ENCODE peak calls at places on chromosomes 11 and 22, in four cellular contexts. Z, X, M and L are unnamed samples.

GRCh38 chr11:110349109-110349996 is 52.9 kb upstream of the RDX start:
- DNase-seq in Z (no peak), M (peak), X (no peak), L (no peak)

GRCh38 chr11:104678408-104678807 is 219.9 kb downstream of the CASP12 start:
- DNase-seq in X (no peak), Z (no peak), M (no peak), L (no peak)

GRCh38 chr11:102615077-102615893 is 9.8 kb downstream of the MMP20 start:
- DNase-seq in X (no peak), M (no peak), Z (no peak), L (no peak)

GRCh38 chr22:17944205-17944725 is 80.1 kb downstream of the MICAL3 start:
- DNase-seq in X (no peak), Z (no peak), M (no peak), L (no peak)

GRCh38 chr11:122293298-122294023 is 177.4 kb upstream of the BLID start:
- DNase-seq in X (no peak), M (peak), Z (no peak), L (no peak)

GRCh38 chr11:33434294-33434693 is 177.1 kb downstream of the HIPK3 start:
- DNase-seq in Z (no peak), X (no peak), M (no peak), L (no peak)

GRCh38 chr11:119382101-119382500 is 611 bp upstream of the USP2 start:
- DNase-seq in M (no peak), Z (no peak), X (no peak), L (no peak)

GRCh38 chr22:44473166-44473565 is 24.9 kb downstream of the RTL6 start:
- DNase-seq in M (peak), Z (no peak), X (no peak), L (no peak)

GRCh38 chr22:23070418-23071162 is at the start of gene GNAZ:
- DNase-seq in X (no peak), Z (peak), M (no peak), L (no peak)

GRCh38 chr22:42994917-42995562 is 19.9 kb downstream of the PACSIN2 start:
- DNase-seq in Z (no peak), M (peak), X (peak), L (no peak)

GRCh38 chr22:22196018-22196533 is 48.5 kb upstream of the VPREB1 start:
- DNase-seq in X (no peak), M (no peak), Z (no peak), L (no peak)

GRCh38 chr11:3109921-3110706 is 52.9 kb upstream of the CARS1 start:
- DNase-seq in M (peak), X (no peak), Z (peak), L (no peak)

GRCh38 chr22:38262051-38262795 is 10.6 kb downstream of the TMEM184B start:
- DNase-seq in X (no peak), M (no peak), Z (no peak), L (no peak)

GRCh38 chr22:50703726-50704509 is 31.3 kb downstream of the SHANK3 start:
- DNase-seq in X (no peak), Z (peak), M (no peak), L (no peak)

GRCh38 chr11:34274712-34275398 is 83.0 kb downstream of the ABTB2 start:
- DNase-seq in Z (peak), X (peak), M (peak), L (no peak)

GRCh38 chr11:61437496-61437895 is 7.6 kb downstream of the SDHAF2 start:
- DNase-seq in Z (no peak), X (no peak), M (no peak), L (no peak)

GRCh38 chr22:28855355-28856094 is 27.8 kb upstream of the ZNRF3 start:
- DNase-seq in M (peak), Z (no peak), X (peak), L (no peak)

GRCh38 chr11:128776088-128776433 is 82.2 kb downstream of the FLI1 start:
- DNase-seq in Z (no peak), X (no peak), M (no peak), L (no peak)

GRCh38 chr11:84993386-84993785 is 633.8 kb downstream of the DLG2 start:
- DNase-seq in M (no peak), X (no peak), Z (no peak), L (no peak)

GRCh38 chr11:536841-537621 is at the start of gene LRRC56:
- DNase-seq in M (peak), X (no peak), Z (no peak), L (peak)

GRCh38 chr11:36628765-36629199 is 30.7 kb upstream of the RAG2 start:
- DNase-seq in X (no peak), Z (no peak), M (no peak), L (no peak)

GRCh38 chr22:27992294-27993165 is 73.5 kb upstream of the PITPNB start:
- DNase-seq in Z (no peak), X (no peak), M (no peak), L (no peak)

GRCh38 chr22:23692598-23693291 is 1.9 kb downstream of the RGL4 start:
- DNase-seq in Z (no peak), X (no peak), M (no peak), L (no peak)

GRCh38 chr22:17786435-17787158 is 12.3 kb upstream of the BID start:
- DNase-seq in X (no peak), Z (no peak), M (peak), L (no peak)

GRCh38 chr11:16043617-16044016 is 312.7 kb downstream of the SOX6 start:
- DNase-seq in X (no peak), M (no peak), Z (no peak), L (no peak)
- TF ChIP-seq CTCF in X (no peak), M (no peak), Z (no peak), L (no peak)

DNA sequence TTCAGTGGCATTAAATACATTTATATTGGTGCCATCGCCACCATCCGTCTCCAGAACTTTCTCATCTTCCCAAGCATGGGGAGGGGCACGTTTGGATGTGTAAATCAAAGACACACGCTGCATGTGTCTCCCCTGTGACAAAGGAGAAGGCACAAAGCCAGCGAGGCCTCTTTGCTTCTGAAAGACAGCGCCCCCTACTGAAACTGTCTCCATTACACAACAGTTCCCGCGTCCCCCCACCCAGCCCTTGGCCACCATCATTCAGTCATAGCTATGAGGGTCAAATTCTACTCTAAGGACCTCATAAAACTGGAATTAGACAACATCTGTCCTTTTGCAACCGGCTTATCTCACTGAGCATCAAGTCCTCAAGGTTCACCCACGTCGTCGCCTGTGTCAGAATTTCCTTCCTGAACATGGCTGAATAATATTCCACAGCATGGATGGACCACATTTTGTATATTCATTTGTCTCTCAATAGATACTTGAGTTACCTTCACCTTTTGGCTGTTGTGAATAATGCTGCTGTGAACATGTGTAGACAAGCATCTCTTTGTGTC is 64.8 kb downstream of the IGF2 start:
- DNase-seq in M (no peak), X (no peak), Z (no peak), L (no peak)
- TF ChIP-seq CTCF in M (peak), X (no peak), Z (peak), L (peak)

DNA sequence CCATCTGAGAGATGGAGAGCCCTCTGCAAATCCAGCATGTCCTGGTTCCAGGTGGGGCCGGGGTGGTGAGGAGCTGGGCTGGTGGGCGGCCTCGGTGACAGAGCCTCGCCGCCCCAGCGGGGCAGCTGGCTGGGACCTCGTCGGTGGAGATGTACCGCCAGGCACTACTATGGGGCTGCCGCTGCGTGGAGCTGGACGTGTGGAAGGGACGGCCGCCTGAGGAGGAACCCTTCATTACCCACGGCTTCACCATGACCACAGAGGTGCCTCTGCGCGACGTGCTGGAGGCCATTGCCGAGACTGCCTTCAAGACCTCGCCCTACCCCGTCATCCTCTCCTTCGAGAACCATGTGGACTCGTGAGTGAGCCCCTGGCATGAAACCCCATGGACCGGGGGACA is 7.0 kb downstream of the PLCB3 start:
- DNase-seq in X (no peak), Z (no peak), M (no peak), L (no peak)
- TF ChIP-seq CTCF in X (no peak), Z (no peak), M (no peak), L (no peak)

GRCh38 chr22:40855104-40855959 is 1.1 kb downstream of the ST13 start:
- DNase-seq in M (peak), X (no peak), Z (no peak), L (no peak)

GRCh38 chr22:40855960-40856512 is 403 bp downstream of the ST13 start:
- DNase-seq in M (peak), X (no peak), Z (peak), L (no peak)

GRCh38 chr22:40853961-40854360 is 2.5 kb downstream of the ST13 start:
- DNase-seq in Z (no peak), M (no peak), X (no peak), L (no peak)

GRCh38 chr22:40857309-40857851 is 432 bp downstream of the XPNPEP3 start:
- DNase-seq in Z (no peak), X (no peak), M (peak), L (no peak)

DNA sequence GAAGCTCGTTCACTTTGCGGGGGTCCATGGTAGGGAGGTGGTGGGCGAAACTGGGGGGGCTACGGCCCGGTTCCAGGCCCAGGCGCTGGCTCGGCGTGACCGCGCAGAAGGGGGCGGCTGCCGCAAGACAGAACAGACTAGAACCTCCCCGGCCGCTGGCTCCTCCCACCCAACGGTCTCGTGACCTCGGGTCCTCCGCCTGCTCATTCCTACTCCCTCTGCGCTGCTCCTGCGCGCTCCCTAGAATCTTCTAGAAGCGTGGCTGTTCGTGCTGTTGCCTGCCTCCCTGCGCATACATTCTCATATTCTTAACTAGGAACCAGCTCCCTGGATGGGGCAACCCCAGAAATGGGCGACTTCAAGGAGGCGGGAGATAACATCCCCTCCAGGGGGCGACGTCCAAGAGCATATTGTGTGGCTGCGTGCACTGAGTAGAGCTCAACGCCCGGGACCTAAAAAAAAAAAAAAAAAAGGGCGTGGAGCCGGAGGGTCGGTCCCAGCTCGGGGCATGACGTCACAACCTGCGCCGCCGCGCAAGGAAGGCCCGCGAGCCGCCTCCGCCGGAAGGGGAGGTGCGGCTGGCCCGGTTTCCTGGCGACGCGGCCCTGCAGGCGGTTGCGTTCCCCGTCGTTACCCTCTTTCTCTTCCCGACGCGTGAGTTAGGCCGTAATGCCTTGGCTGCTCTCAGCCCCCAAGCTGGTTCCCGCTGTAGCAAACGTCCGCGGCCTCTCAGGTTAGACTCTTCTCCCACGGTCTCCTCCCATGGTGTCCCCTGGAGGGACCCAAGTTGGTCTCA is at the start of the genes ST13 and XPNPEP3:
- DNase-seq in X (peak), Z (peak), M (peak), L (peak)
- TF ChIP-seq CTCF in X (peak), Z (peak), M (peak), L (peak)

DNA sequence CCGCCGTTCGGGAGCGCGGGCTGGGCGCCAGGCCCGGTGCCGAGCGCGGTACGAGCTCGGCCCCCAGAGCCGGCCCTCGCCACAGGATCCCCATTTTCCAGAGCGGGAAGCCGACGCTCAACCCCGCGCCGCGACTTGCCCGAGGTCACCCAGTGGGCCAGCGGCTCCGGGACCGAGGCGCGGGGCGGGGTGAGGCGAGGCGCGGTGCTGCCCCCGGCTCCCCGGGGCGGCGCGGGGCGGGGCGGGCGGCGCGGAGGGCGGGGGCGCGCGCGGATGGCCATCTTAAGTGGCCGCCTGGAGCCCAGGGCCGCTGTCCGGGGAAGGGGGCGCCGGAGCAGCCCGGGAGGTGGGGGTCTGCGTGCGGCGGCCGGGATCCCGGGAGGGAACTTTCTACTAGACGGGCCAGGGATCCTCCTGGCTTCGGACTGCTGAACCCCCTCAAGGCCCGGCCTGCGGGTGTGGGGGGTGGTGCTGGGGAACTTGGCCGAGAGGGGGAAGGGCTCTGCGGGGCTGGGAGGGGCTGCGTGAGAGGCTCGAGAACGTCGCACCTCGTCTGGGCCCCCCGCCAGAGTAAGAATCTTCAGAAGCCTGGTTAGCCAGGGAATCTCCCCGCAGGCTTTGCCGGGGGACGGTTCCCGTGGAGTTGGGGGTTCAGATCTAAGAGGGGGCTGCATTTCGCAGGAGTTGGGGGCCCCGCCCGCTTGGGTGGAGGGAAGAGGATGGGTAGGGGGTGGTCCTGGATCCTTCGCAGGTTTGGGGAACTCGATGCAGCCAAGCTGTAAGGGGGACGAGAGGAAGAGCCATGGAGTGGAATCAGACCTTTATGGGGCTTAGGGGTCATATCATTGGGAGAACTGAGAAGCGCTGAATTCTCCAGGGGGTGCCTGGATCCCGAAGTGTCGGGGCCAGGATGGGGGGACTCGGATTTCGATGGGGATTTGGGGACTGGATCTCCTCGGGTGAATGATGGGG is 666 bp upstream of the INPPL1 start:
- DNase-seq in M (peak), X (no peak), Z (no peak), L (peak)
- TF ChIP-seq CTCF in M (no peak), X (no peak), Z (no peak), L (no peak)

DNA sequence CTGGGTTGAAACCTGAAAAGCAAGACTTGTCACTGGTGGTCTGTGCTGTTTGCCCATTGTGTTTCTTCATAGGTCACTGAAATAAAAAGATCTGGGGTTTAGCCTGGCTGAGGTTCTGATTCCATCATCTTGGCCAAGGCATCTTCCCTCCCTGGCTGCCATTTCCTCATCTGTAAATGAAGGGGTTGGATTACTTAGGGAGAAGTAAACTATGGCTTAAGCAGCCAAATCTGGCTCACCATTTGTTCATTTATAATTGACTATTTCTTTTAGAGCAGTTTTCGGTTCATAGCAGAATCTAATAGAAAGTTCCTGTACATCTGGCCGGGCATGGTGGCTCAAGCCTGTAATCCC is 52.3 kb upstream of the YWHAH start:
- DNase-seq in Z (no peak), X (no peak), M (no peak), L (no peak)
- TF ChIP-seq CTCF in Z (no peak), X (no peak), M (no peak), L (no peak)

DNA sequence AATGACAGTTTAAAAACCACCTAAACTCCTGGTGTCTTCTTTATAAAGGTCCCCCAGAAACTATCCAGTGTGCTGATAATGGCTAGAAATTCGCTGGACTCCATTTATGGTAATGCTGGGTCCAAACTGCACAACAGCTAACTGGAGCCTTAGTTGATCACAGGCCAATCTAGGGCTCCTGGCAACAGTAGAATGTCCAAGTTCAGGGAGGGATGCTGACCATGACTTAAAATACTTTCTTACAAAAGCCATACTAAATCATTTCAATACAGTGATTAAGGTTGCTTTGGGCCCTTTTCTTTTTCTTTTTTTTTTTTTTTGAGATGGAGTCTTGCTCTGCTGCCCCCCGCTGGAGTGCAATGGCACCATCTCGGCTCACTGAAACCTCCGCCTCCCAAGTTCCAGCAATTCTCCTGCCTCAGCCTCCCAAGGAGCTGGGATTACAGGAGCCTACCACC is 14.5 kb upstream of the GAB2 start:
- DNase-seq in X (no peak), Z (no peak), M (peak), L (no peak)
- TF ChIP-seq CTCF in X (peak), Z (peak), M (peak), L (peak)

GRCh38 chr11:22927793-22928192 is 67.5 kb upstream of the CCDC179 start:
- DNase-seq in M (no peak), Z (no peak), X (no peak), L (no peak)

GRCh38 chr11:22930816-22931594 is 70.7 kb upstream of the CCDC179 start:
- DNase-seq in M (no peak), X (no peak), Z (no peak), L (no peak)

GRCh38 chr11:22923561-22923960 is 63.3 kb upstream of the CCDC179 start:
- DNase-seq in Z (no peak), X (no peak), M (no peak), L (no peak)

GRCh38 chr11:22926341-22926740 is 66.1 kb upstream of the CCDC179 start:
- DNase-seq in X (no peak), M (no peak), Z (no peak), L (no peak)

DNA sequence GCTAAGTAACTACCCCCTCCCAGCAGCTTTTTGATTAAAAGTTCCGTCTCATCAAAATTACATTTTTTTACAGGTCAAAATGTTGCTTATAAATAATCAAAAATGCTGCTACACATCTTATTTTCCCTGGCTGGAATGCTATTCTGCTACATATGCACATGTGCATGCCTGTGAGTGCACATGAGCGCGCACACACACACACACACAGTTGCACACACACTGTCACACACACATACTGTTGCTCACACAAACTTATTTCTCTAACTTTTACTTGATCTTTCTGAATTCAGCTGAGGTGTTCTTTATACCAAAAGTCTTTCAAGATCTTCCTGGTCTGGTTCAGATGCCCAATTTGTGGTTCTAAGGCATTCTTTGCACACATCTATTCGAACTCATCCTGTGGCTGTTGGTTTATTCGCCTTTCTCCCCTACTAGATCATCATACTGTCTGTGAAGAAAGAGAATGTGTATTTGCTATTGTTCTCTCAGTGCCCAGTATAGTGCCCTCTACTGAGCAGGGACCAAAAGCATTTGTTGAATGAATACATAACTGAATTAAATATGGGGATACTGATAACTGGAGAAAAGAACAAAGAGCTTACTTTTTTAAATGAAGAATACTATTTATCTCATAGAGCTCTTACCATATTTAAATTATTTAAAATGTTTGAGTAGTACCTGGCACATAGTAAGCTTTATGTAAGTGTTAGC is 68.1 kb upstream of the CCDC179 start:
- DNase-seq in Z (no peak), M (peak), X (no peak), L (no peak)
- TF ChIP-seq CTCF in Z (no peak), M (no peak), X (no peak), L (no peak)